ENCODE peak calls at places on chromosomes 16 and 17, in four cellular contexts. One of them, this sample, is unnamed.

GRCh38 chr16:61858996-61859395 is 177.2 kb downstream of the CDH8 start:
- DNase-seq in D721Med: no peak
- DNase-seq in tibial nerve: no peak
- DNase-seq in H9: no peak
- DNase-seq in this sample: no peak

GRCh38 chr17:67629963-67630320 is 87.8 kb upstream of the NOL11 start:
- DNase-seq in D721Med: no peak
- DNase-seq in tibial nerve: no peak
- DNase-seq in H9: no peak
- DNase-seq in this sample: peak

GRCh38 chr16:73202176-73202729 is 154.3 kb upstream of the ZFHX3 start:
- DNase-seq in D721Med: no peak
- DNase-seq in tibial nerve: no peak
- DNase-seq in H9: no peak
- DNase-seq in this sample: peak

GRCh38 chr17:42679001-42679491 is 2.3 kb upstream of the PLEKHH3 start:
- DNase-seq in D721Med: no peak
- DNase-seq in tibial nerve: peak
- DNase-seq in H9: peak
- DNase-seq in this sample: no peak

GRCh38 chr17:76996741-76997694 is 128.8 kb downstream of the MGAT5B start:
- DNase-seq in D721Med: no peak
- DNase-seq in tibial nerve: no peak
- DNase-seq in H9: no peak
- DNase-seq in this sample: no peak

GRCh38 chr17:68101992-68102758 is 66.6 kb downstream of the KPNA2 start:
- DNase-seq in D721Med: no peak
- DNase-seq in tibial nerve: peak
- DNase-seq in H9: no peak
- DNase-seq in this sample: no peak

GRCh38 chr16:74850027-74850426 is 75.4 kb upstream of the FA2H start:
- DNase-seq in D721Med: no peak
- DNase-seq in tibial nerve: no peak
- DNase-seq in H9: no peak
- DNase-seq in this sample: no peak

GRCh38 chr17:61234102-61234750 is 165.4 kb upstream of the TBX2 start:
- DNase-seq in D721Med: no peak
- DNase-seq in tibial nerve: no peak
- DNase-seq in H9: no peak
- DNase-seq in this sample: no peak

GRCh38 chr17:64269687-64270649 is 6.9 kb upstream of the TEX2 start:
- DNase-seq in D721Med: no peak
- DNase-seq in tibial nerve: no peak
- DNase-seq in H9: no peak
- DNase-seq in this sample: no peak

DNA sequence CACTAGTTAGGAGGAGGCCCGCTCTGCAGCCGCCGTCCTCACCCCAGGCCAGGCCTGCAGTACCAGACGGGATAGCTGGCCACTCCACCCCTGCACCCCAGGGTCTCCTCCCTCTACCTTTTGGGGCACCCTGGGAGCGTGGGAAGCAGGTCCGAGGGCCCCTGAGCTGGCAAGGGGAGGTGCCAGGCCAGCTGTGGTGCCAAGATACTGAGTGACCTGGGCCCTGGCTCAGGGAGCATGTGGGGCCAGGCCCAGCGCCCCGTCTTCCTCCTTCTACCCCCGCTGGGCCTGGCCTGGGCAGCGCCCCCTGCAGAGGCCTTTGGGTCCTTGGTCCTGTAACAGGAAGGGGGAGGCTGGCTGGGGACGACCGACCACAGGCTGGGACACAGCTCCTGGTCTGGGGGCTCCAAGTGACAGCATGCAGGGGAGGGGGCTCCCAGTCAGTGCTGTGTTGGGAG is 13.0 kb downstream of the PAM16 start:
- DNase-seq in D721Med: no peak
- DNase-seq in tibial nerve: no peak
- DNase-seq in H9: no peak
- DNase-seq in this sample: no peak
- TF ChIP-seq CTCF in D721Med: no peak
- TF ChIP-seq CTCF in tibial nerve: no peak
- TF ChIP-seq CTCF in H9: no peak
- TF ChIP-seq CTCF in this sample: no peak

DNA sequence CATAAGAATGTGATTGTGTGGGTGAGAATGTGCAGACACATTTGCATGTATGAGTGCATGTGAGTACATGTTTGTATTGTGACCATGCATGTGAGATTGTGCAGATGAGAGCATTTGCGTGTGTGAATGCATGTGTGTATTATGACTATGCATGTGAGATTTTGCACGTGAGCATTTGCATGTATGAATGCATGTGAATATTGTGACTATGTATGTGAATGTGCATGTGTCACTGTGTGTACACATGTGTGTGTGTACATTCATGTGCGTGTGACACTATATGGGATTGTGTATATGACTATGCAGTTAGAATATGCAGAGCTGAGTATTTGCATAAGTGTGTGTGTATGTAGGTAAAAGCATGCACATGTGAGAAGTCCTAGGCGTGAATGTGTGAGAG is 381.3 kb upstream of the MAF start:
- DNase-seq in D721Med: no peak
- DNase-seq in tibial nerve: no peak
- DNase-seq in H9: no peak
- DNase-seq in this sample: no peak
- TF ChIP-seq CTCF in D721Med: no peak
- TF ChIP-seq CTCF in tibial nerve: no peak
- TF ChIP-seq CTCF in H9: no peak
- TF ChIP-seq CTCF in this sample: no peak

DNA sequence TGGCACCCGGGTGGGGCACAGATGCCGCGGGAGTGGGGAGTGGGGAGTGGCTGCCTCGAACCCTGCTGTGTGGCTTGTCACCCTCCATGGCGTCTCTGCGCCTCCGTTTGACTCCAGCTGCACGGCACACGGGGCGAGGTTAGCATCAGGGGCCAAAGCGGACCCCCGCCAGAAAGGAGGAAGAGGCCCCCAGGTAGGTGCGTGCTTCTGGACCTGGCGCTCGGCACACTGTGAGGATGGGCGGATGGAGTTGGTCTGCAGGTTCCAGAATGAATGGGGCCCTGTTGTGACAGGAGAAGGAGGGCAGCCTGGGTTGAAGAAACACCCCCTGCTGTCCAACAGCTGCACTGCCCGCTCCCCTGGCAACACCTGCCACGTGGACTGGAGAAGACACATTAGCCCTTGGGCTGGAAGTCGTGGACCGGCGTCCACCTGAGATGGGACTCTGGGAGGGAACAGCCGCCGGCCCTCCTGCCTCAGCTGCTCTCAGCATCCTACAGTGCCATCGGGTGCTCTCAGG is 9.4 kb upstream of the FASN start:
- DNase-seq in D721Med: no peak
- DNase-seq in tibial nerve: no peak
- DNase-seq in H9: no peak
- DNase-seq in this sample: no peak
- TF ChIP-seq CTCF in D721Med: no peak
- TF ChIP-seq CTCF in tibial nerve: no peak
- TF ChIP-seq CTCF in H9: peak
- TF ChIP-seq CTCF in this sample: peak

DNA sequence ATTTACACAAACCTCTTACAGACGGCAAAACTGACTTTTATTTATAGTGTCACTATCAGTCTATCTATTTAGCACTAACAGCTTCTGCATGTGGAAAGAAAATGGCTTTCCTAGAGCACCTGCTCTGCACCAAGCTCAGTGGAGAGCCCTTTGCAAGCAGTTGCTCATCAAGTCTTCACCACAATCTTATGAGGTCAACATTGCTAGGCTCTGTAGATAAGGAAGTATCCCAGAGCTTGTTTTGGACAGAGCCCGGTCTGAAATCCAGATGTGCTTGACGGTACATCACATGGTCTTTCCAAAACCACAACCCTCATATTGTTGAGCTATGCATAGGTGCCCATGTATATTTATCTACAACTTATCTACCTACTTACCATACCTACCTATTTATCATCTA is 572.7 kb upstream of the CDH5 start:
- DNase-seq in D721Med: no peak
- DNase-seq in tibial nerve: no peak
- DNase-seq in H9: no peak
- DNase-seq in this sample: no peak
- TF ChIP-seq CTCF in D721Med: no peak
- TF ChIP-seq CTCF in tibial nerve: no peak
- TF ChIP-seq CTCF in H9: no peak
- TF ChIP-seq CTCF in this sample: no peak

GRCh38 chr17:7972131-7972785 is 30.2 kb upstream of the GUCY2D start:
- DNase-seq in D721Med: no peak
- DNase-seq in tibial nerve: no peak
- DNase-seq in H9: peak
- DNase-seq in this sample: no peak
- TF ChIP-seq CTCF in D721Med: no peak
- TF ChIP-seq CTCF in tibial nerve: no peak
- TF ChIP-seq CTCF in H9: no peak
- TF ChIP-seq CTCF in this sample: peak

GRCh38 chr16:28824548-28824973 is 1.8 kb downstream of the ATXN2L start:
- DNase-seq in D721Med: no peak
- DNase-seq in tibial nerve: no peak
- DNase-seq in H9: no peak
- DNase-seq in this sample: no peak

GRCh38 chr16:28823291-28823718 is 506 bp downstream of the ATXN2L start:
- DNase-seq in D721Med: no peak
- DNase-seq in tibial nerve: no peak
- DNase-seq in H9: no peak
- DNase-seq in this sample: no peak

GRCh38 chr16:28822520-28823290 is at the start of gene ATXN2L:
- DNase-seq in D721Med: peak
- DNase-seq in tibial nerve: peak
- DNase-seq in H9: peak
- DNase-seq in this sample: peak

GRCh38 chr16:28821874-28822519 is 802 bp upstream of the ATXN2L start:
- DNase-seq in D721Med: no peak
- DNase-seq in tibial nerve: no peak
- DNase-seq in H9: no peak
- DNase-seq in this sample: no peak

DNA sequence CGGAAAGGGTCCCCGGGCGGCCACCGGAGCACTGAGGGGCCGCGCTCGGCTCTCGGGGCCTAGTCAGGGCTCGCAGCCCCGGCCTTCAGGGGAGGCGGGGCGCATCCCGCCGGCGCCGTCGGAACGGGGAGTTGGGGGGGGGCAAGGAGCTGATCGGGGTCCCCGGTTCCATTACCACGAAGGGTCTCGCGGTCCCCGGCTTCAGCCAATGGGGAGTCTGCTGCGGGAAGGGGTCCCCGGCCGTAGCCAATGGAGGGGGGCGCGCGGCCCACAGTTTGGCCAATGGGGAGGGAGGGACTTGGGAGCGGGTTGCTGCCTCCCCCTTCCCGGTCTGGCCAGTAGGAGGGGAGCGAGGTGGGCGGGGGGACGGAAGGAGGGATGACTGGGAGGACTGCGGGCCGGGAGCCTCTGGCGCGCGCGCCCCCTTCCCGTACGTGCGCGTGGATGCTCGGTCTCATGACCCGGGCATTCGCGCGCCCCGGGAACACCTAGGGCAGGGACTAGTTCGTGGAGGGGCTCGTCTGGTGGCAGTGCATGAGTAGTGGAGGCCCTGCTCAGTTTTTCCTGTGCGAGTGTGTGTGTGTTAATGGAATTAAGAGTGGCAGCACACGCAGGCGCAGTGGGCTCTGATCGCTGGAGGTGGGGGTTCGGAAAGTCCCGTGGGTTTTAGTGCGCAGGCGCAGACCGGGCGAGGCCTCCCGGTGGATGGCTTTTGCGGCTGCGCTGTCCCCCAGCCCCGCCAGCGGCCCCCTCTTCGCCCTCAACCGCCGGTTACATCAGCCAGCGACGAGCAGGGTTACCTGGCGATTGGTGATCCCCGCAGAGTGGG is 1.1 kb downstream of the ATXN2L start:
- DNase-seq in D721Med: peak
- DNase-seq in tibial nerve: peak
- DNase-seq in H9: peak
- DNase-seq in this sample: peak
- TF ChIP-seq CTCF in D721Med: peak
- TF ChIP-seq CTCF in tibial nerve: peak
- TF ChIP-seq CTCF in H9: no peak
- TF ChIP-seq CTCF in this sample: peak

GRCh38 chr16:58638148-58639036 is 8.8 kb upstream of the CNOT1 start:
- DNase-seq in D721Med: no peak
- DNase-seq in tibial nerve: peak
- DNase-seq in H9: peak
- DNase-seq in this sample: peak
- TF ChIP-seq CTCF in D721Med: peak
- TF ChIP-seq CTCF in tibial nerve: no peak
- TF ChIP-seq CTCF in H9: peak
- TF ChIP-seq CTCF in this sample: peak